ENCODE peak calls at places on chromosomes 1 and 21, in four cellular contexts. D, L, O and A are unnamed samples.

GRCh38 chr1:226223157-226223785 is at the start of gene MIXL1:
- DNase-seq in O (no peak), D (no peak), L (no peak), A (no peak)

GRCh38 chr1:201713093-201713810 is 115.7 kb upstream of the IPO9 start:
- DNase-seq in L (peak), D (no peak), O (peak), A (peak)

GRCh38 chr1:21666572-21667320 is 2.4 kb downstream of the RAP1GAP start:
- DNase-seq in L (no peak), D (no peak), O (no peak), A (no peak)

GRCh38 chr1:54314691-54315455 is 91.3 kb downstream of the SSBP3 start:
- DNase-seq in D (no peak), L (no peak), O (no peak), A (no peak)

GRCh38 chr1:7223334-7224080 is 438.3 kb downstream of the CAMTA1 start:
- DNase-seq in D (no peak), O (no peak), L (peak), A (no peak)

GRCh38 chr1:110768595-110768994 is 93.9 kb upstream of the KCNA3 start:
- DNase-seq in D (no peak), O (no peak), L (no peak), A (no peak)

GRCh38 chr1:26582836-26583460 is 53.4 kb downstream of the RPS6KA1 start:
- DNase-seq in O (no peak), D (no peak), L (no peak), A (no peak)

GRCh38 chr1:164842891-164843290 is 283.9 kb downstream of the PBX1 start:
- DNase-seq in O (no peak), L (no peak), D (no peak), A (no peak)

GRCh38 chr1:205680073-205680851 is at the start of gene SLC45A3:
- DNase-seq in L (peak), D (no peak), O (peak), A (no peak)

GRCh38 chr1:219331424-219331823 is 157.7 kb downstream of the LYPLAL1 start:
- DNase-seq in L (no peak), O (no peak), D (no peak), A (no peak)

GRCh38 chr1:6582370-6582769 is 2.6 kb downstream of the ZBTB48 start:
- DNase-seq in D (no peak), L (no peak), O (no peak), A (no peak)

GRCh38 chr1:97581614-97582051 is 339.2 kb downstream of the DPYD start:
- DNase-seq in O (no peak), D (no peak), L (no peak), A (no peak)

GRCh38 chr1:189851806-189852367 is 625.8 kb downstream of the BRINP3 start:
- DNase-seq in D (no peak), L (no peak), O (no peak), A (no peak)

GRCh38 chr1:22662318-22662717 is 9.3 kb downstream of the C1QB start:
- DNase-seq in O (peak), L (peak), D (no peak), A (peak)

GRCh38 chr1:29833596-29833995 is 597.3 kb downstream of the PTPRU start:
- DNase-seq in L (no peak), O (no peak), D (no peak), A (no peak)

GRCh38 chr21:44737706-44738354 is 26.5 kb upstream of the TSPEAR start:
- DNase-seq in L (no peak), D (no peak), O (no peak), A (no peak)

GRCh38 chr1:24318238-24318987 is 744 bp upstream of the GRHL3 start:
- DNase-seq in O (no peak), L (no peak), D (no peak), A (no peak)

GRCh38 chr1:159076753-159077656 is at the start of gene AIM2:
- DNase-seq in L (no peak), D (peak), O (no peak), A (no peak)

GRCh38 chr1:96076589-96076988 is 645.0 kb upstream of the PTBP2 start:
- DNase-seq in D (no peak), L (peak), O (no peak), A (no peak)

GRCh38 chr1:98870959-98871903 is 133.4 kb downstream of the PLPPR5 start:
- DNase-seq in L (no peak), O (no peak), D (no peak), A (peak)

GRCh38 chr21:44695176-44695575 is 1.8 kb upstream of the KRTAP10-12 start:
- DNase-seq in L (no peak), D (no peak), O (no peak), A (no peak)

GRCh38 chr1:151819951-151820623 is 11.5 kb downstream of the RORC start:
- DNase-seq in D (no peak), O (no peak), L (peak), A (no peak)

GRCh38 chr1:232629250-232630046 is 485 bp downstream of the SIPA1L2 start:
- DNase-seq in D (no peak), L (no peak), O (peak), A (peak)